ENCODE peak calls at places on chromosomes 13 and 19, in four cellular contexts. X is fibroblast of lung, U is nephron progenitor cell, P is mesothelial cell of epicardium. O is an unnamed sample.

GRCh38 chr19:8239528-8240273 is 30.5 kb downstream of the CERS4 start:
- DNase-seq in X (no peak), U (no peak), P (no peak), O (no peak)

GRCh38 chr13:102318233-102318632 is 83.6 kb downstream of the FGF14 start:
- DNase-seq in X (no peak), U (no peak), P (no peak), O (no peak)

GRCh38 chr13:114043421-114044053 is 69.7 kb upstream of the C13orf46 start:
- DNase-seq in X (peak; percentile 95), U (no peak), P (no peak), O (no peak)

GRCh38 chr19:6925801-6926751 is 38.7 kb downstream of the ADGRE1 start:
- DNase-seq in X (no peak), U (no peak), P (no peak), O (no peak)

GRCh38 chr19:27794444-27795042 is 1418.4 kb downstream of the UQCRFS1 start:
- DNase-seq in X (peak; percentile 33), U (peak; percentile 38), P (no peak), O (no peak)

GRCh38 chr13:95745752-95746151 is 68.8 kb downstream of the DNAJC3 start:
- DNase-seq in X (no peak), U (no peak), P (no peak), O (no peak)

GRCh38 chr13:38763446-38764381 is 76.8 kb downstream of the FREM2 start:
- DNase-seq in X (peak; percentile 52), U (peak; percentile 38), P (no peak), O (no peak)

GRCh38 chr19:10142701-10143375 is 23.1 kb upstream of the EIF3G start:
- DNase-seq in X (no peak), U (no peak), P (no peak), O (no peak)

GRCh38 chr13:50226515-50227147 is 211.4 kb downstream of the KCNRG start:
- DNase-seq in X (no peak), U (no peak), P (no peak), O (no peak)

GRCh38 chr19:40716031-40716654 is 543 bp downstream of the COQ8B start:
- DNase-seq in X (no peak), U (no peak), P (peak; percentile 76), O (peak; percentile 64)

GRCh38 chr13:86870388-86870966 is 800.7 kb upstream of the SLITRK5 start:
- DNase-seq in X (peak; percentile 49), U (no peak), P (no peak), O (no peak)

GRCh38 chr13:50224534-50224933 is 209.3 kb downstream of the KCNRG start:
- DNase-seq in X (peak; percentile 54), U (no peak), P (no peak), O (no peak)

GRCh38 chr13:19587635-19588300 is 26.4 kb upstream of the TPTE2 start:
- DNase-seq in X (peak; percentile 58), U (no peak), P (no peak), O (no peak)

GRCh38 chr19:29206453-29206852 is 6.5 kb downstream of the UQCRFS1 start:
- DNase-seq in X (no peak), U (no peak), P (no peak), O (no peak)

GRCh38 chr13:26280295-26280694 is 26.4 kb downstream of the CDK8 start:
- DNase-seq in X (peak; percentile 9), U (no peak), P (no peak), O (no peak)

DNA sequence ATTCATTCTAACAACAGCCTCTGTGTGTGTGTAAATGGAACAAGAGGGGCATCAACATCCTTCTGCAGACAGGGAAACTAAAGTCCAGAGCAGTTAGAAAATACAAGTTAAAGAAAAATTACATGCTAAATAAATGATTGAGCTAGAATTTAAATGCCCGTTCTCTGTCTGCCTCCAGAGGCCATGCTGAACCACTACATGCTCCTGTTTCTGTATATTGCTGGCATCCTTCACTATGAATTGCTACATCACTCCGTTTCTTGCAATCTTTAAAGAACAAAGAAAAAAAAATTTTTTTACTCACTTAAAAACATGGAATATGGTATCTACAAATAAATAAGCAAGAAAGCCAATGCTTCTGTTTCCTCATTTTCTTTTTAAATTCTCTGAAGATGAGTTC is 47.9 kb downstream of the DCT start:
- DNase-seq in X (peak; percentile 76), U (no peak), P (no peak), O (no peak)
- TF ChIP-seq CTCF in X (peak; percentile 23), U (no peak), P (no peak), O (no peak)

GRCh38 chr19:53311044-53311443 is 22.5 kb upstream of the ZNF845 start:
- DNase-seq in X (no peak), U (no peak), P (no peak), O (no peak)

GRCh38 chr19:53311897-53312296 is 21.7 kb upstream of the ZNF845 start:
- DNase-seq in X (no peak), U (no peak), P (no peak), O (no peak)

DNA sequence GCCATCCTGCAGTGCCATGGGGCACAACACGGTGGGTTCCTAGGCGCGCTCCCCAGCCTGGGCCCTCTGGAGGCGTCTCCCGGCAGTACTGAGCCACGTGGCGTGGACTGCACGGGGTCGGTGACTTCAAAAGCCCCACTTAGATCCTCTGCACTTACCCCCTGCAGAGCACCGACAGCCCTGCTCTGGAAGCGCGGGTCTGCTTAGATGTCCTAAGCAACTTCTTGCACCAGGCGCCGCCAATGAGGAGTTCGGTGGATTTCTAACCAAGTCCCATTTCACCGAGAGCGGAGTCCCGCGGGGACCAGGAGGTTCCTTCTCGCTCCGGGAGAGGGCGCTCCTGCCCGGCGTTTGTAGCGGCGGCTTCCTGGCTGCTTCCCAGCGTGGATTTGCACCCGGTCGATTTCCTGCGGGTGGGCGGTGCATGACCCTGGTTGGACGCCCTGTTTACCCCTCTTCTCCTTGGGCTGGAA is 25.2 kb upstream of the ZNF845 start:
- DNase-seq in X (peak; percentile 9), U (no peak), P (peak; percentile 49), O (peak; percentile 47)
- TF ChIP-seq CTCF in X (peak; percentile 23), U (peak; percentile 28), P (peak; percentile 54), O (no peak)

DNA sequence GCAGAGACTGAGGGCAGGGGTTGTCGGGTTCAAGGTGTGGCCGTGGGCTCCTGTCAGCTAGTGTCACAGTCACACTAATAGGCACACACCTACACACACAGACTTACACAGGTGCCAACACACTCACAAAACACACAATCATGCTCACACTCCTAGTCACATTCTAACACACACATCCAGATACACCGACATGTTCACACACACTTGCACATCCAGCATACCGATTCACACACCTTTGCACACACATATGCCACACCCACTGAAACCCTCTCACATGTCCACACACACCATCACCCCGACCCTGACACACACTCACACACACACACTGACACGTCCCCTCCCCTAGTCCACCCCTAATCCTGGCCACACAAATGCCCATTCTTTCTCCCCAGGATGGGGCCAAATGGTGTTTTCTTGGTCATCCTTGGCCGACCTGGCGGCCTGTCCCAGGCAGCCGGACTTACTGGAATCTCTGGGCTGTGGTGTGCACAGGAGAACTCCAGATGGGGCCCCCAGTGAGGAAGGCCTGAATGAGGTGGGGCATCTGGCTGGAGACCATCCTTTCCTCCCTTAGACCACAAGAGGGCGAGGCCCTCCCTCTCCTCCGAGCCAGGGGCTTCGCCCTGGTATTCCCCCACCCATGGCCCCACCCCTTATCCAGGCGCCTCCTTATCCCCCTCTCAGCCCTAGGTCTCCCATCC is 19.1 kb upstream of the PNMA8B start:
- DNase-seq in X (no peak), U (no peak), P (no peak), O (no peak)
- TF ChIP-seq CTCF in X (no peak), U (no peak), P (no peak), O (no peak)

DNA sequence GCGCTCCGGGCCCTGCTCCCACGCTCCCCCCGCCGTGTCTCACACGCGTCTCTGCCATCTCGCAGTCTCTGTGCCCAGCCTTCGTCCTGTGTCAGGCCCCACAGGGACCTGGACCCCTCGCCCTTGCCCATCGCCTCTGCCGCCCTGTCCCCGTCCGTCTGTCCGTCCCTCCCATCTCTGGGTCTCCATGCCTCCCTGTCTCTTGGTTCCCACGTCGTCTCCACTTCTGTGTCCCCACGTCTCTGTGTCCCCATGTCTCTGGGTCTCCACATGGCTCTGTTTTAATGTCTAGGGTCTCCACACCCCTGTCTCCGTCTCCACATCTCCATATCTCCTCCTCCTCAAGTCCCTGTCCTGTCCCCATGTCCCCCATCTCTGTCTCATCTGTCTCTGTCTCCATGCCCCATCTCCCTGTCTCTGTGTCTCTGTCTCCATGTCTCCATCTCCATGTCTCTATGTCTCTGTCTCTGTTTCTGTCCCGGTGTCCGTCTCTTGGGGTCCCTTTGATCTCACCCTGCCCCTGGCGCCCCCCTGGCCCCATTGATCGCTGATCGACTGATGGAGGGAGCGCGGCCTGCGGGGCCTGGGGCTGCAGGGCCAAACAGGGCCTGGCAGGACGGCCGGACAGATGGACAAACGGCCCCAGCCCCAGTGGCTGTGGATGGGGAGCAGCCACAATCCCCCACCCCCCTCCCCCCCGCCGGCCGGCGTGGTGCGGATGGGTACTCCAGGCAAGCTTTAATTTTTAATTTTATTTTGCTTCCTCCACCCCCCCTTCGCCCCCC is 12.8 kb downstream of the ERFL start:
- DNase-seq in X (no peak), U (no peak), P (no peak), O (no peak)
- TF ChIP-seq CTCF in X (no peak), U (no peak), P (no peak), O (no peak)

GRCh38 chr13:112617754-112618375 is 29.9 kb upstream of the TUBGCP3 start:
- DNase-seq in X (no peak), U (no peak), P (no peak), O (no peak)

GRCh38 chr13:112615391-112615790 is 27.4 kb upstream of the TUBGCP3 start:
- DNase-seq in X (no peak), U (no peak), P (no peak), O (no peak)

GRCh38 chr13:112614835-112615234 is 26.9 kb upstream of the TUBGCP3 start:
- DNase-seq in X (no peak), U (no peak), P (no peak), O (no peak)

GRCh38 chr13:112618501-112618900 is 30.5 kb upstream of the TUBGCP3 start:
- DNase-seq in X (no peak), U (no peak), P (no peak), O (no peak)

GRCh38 chr13:112616586-112617381 is 28.8 kb upstream of the TUBGCP3 start:
- DNase-seq in X (peak; percentile 47), U (peak; percentile 32), P (no peak), O (no peak)
- TF ChIP-seq CTCF in X (peak; percentile 40), U (peak; percentile 63), P (peak; percentile 32), O (no peak)

GRCh38 chr13:44088409-44088808 is 208.7 kb downstream of the LACC1 start:
- DNase-seq in X (no peak), U (no peak), P (no peak), O (no peak)

GRCh38 chr13:44088911-44089851 is 209.5 kb downstream of the LACC1 start:
- DNase-seq in X (no peak), U (no peak), P (no peak), O (no peak)

GRCh38 chr13:44079413-44080205 is 199.9 kb downstream of the LACC1 start:
- DNase-seq in X (no peak), U (no peak), P (no peak), O (no peak)

GRCh38 chr13:44086389-44086788 is 206.7 kb downstream of the LACC1 start:
- DNase-seq in X (no peak), U (no peak), P (no peak), O (no peak)

DNA sequence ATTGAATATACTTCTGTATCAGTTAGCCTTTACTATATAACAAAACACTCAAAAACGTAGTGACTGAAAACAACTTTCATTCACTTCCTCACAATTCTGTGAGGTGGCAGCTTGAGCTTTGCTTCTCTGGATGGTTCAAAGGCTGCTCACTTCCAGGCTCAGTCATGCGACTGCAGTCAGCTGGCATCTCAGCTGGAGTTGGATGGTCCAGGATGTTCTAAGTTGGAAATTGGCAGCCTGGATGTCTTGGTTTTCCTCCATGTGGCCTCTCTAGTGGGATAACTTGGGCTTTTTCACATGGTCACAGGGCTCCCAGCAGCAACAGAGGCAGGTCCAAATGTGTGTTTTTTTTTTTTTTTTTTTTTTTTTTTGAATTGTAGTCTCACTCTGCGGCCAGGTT is 204.4 kb downstream of the LACC1 start:
- DNase-seq in X (no peak), U (no peak), P (no peak), O (no peak)
- TF ChIP-seq CTCF in X (no peak), U (no peak), P (no peak), O (no peak)